ENCODE peak calls at places on chromosome 7, in ten cellular contexts. One of them, this sample, is unnamed. For H3K4me1, the result is how much of the 10 kb centered on the place peaks cover.

GRCh38 chr7:75772081-75773077 is at the start of gene CCL26:
- DNase-seq in heart left ventricle: peak
- DNase-seq in uterus: peak
- DNase-seq in neuronal stem cell: no peak
- DNase-seq in sigmoid colon: peak
- DNase-seq in cardiac muscle cell: peak
- DNase-seq in adrenal gland: no peak
- DNase-seq in left ventricle myocardium inferior: peak
- DNase-seq in kidney: peak
- DNase-seq in A673: no peak
- DNase-seq in this sample: no peak

GRCh38 chr7:135801045-135801693 is 52.6 kb upstream of the FAM180A start:
- DNase-seq in heart left ventricle: no peak
- DNase-seq in uterus: no peak
- DNase-seq in neuronal stem cell: peak
- DNase-seq in sigmoid colon: no peak
- DNase-seq in cardiac muscle cell: peak
- DNase-seq in adrenal gland: peak
- DNase-seq in left ventricle myocardium inferior: no peak
- DNase-seq in kidney: no peak
- DNase-seq in A673: peak
- DNase-seq in this sample: no peak

GRCh38 chr7:2661096-2661449 is 26.9 kb upstream of the AMZ1 start:
- DNase-seq in heart left ventricle: no peak
- DNase-seq in uterus: no peak
- DNase-seq in neuronal stem cell: no peak
- DNase-seq in sigmoid colon: no peak
- DNase-seq in cardiac muscle cell: no peak
- DNase-seq in adrenal gland: no peak
- DNase-seq in left ventricle myocardium inferior: no peak
- DNase-seq in kidney: peak
- DNase-seq in A673: no peak
- DNase-seq in this sample: no peak

GRCh38 chr7:153324094-153324493 is 564.5 kb downstream of the ACTR3B start:
- DNase-seq in heart left ventricle: no peak
- DNase-seq in uterus: no peak
- DNase-seq in neuronal stem cell: no peak
- DNase-seq in sigmoid colon: no peak
- DNase-seq in cardiac muscle cell: no peak
- DNase-seq in adrenal gland: no peak
- DNase-seq in left ventricle myocardium inferior: no peak
- DNase-seq in kidney: no peak
- DNase-seq in A673: no peak
- DNase-seq in this sample: no peak

GRCh38 chr7:110507832-110508231 is 583.1 kb upstream of the LRRN3 start:
- DNase-seq in heart left ventricle: no peak
- DNase-seq in uterus: no peak
- DNase-seq in neuronal stem cell: no peak
- DNase-seq in sigmoid colon: no peak
- DNase-seq in cardiac muscle cell: no peak
- DNase-seq in adrenal gland: no peak
- DNase-seq in left ventricle myocardium inferior: no peak
- DNase-seq in kidney: no peak
- DNase-seq in A673: no peak
- DNase-seq in this sample: no peak

GRCh38 chr7:158015403-158016116 is 572.1 kb downstream of the PTPRN2 start:
- DNase-seq in heart left ventricle: no peak
- DNase-seq in uterus: no peak
- DNase-seq in neuronal stem cell: no peak
- DNase-seq in sigmoid colon: no peak
- DNase-seq in cardiac muscle cell: no peak
- DNase-seq in adrenal gland: no peak
- DNase-seq in left ventricle myocardium inferior: no peak
- DNase-seq in kidney: no peak
- DNase-seq in A673: no peak
- DNase-seq in this sample: no peak

GRCh38 chr7:14858410-14858809 is 44.1 kb downstream of the DGKB start:
- DNase-seq in heart left ventricle: no peak
- DNase-seq in uterus: no peak
- DNase-seq in neuronal stem cell: no peak
- DNase-seq in sigmoid colon: no peak
- DNase-seq in cardiac muscle cell: no peak
- DNase-seq in adrenal gland: no peak
- DNase-seq in left ventricle myocardium inferior: no peak
- DNase-seq in kidney: no peak
- DNase-seq in A673: no peak
- DNase-seq in this sample: no peak

GRCh38 chr7:78493383-78493782 is 694.8 kb downstream of the PHTF2 start:
- DNase-seq in heart left ventricle: no peak
- DNase-seq in uterus: no peak
- DNase-seq in neuronal stem cell: no peak
- DNase-seq in sigmoid colon: no peak
- DNase-seq in cardiac muscle cell: no peak
- DNase-seq in adrenal gland: no peak
- DNase-seq in left ventricle myocardium inferior: no peak
- DNase-seq in kidney: no peak
- DNase-seq in A673: no peak
- DNase-seq in this sample: no peak

DNA sequence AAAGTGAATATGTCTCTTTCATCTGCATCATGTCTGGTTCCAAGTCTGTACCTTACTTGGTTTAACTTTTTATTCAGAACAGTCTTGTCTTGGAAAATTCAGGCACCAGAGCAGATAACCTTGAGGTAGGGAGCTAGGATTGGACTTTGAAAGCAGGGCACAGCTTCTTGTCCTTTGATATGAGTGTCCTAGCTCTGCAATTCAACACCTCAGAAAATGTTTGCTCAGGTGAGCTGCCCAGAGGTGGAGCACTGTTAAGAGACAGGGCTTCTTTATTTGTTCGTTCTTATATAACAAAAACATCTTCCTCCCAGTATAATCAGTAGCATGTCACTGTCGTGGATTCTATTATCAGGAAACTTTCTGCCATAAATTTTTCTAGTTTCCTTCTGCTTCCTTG is 118.3 kb downstream of the LRRC4 start:
- DNase-seq in heart left ventricle: no peak
- DNase-seq in uterus: no peak
- DNase-seq in neuronal stem cell: no peak
- DNase-seq in sigmoid colon: no peak
- DNase-seq in cardiac muscle cell: no peak
- DNase-seq in adrenal gland: no peak
- DNase-seq in left ventricle myocardium inferior: no peak
- DNase-seq in kidney: no peak
- DNase-seq in A673: no peak
- DNase-seq in this sample: no peak
- H3K4me1 ChIP-seq in heart left ventricle: under half
- H3K4me1 ChIP-seq in uterus: under half
- H3K4me1 ChIP-seq in neuronal stem cell: under half
- H3K4me1 ChIP-seq in sigmoid colon: under half
- H3K4me1 ChIP-seq in cardiac muscle cell: under half
- H3K4me1 ChIP-seq in adrenal gland: under half
- H3K4me1 ChIP-seq in left ventricle myocardium inferior: under half
- H3K4me1 ChIP-seq in kidney: under half
- H3K4me1 ChIP-seq in A673: under half
- H3K4me1 ChIP-seq in this sample: under half

GRCh38 chr7:28799619-28800018 is 158.5 kb downstream of the TRIL start:
- DNase-seq in heart left ventricle: no peak
- DNase-seq in uterus: no peak
- DNase-seq in neuronal stem cell: no peak
- DNase-seq in sigmoid colon: no peak
- DNase-seq in cardiac muscle cell: no peak
- DNase-seq in adrenal gland: no peak
- DNase-seq in left ventricle myocardium inferior: no peak
- DNase-seq in kidney: no peak
- DNase-seq in A673: no peak
- DNase-seq in this sample: no peak

GRCh38 chr7:28804157-28804556 is 154.0 kb downstream of the TRIL start:
- DNase-seq in heart left ventricle: no peak
- DNase-seq in uterus: no peak
- DNase-seq in neuronal stem cell: no peak
- DNase-seq in sigmoid colon: no peak
- DNase-seq in cardiac muscle cell: no peak
- DNase-seq in adrenal gland: no peak
- DNase-seq in left ventricle myocardium inferior: no peak
- DNase-seq in kidney: peak
- DNase-seq in A673: no peak
- DNase-seq in this sample: no peak

GRCh38 chr7:28802450-28802849 is 155.7 kb downstream of the TRIL start:
- DNase-seq in heart left ventricle: no peak
- DNase-seq in uterus: no peak
- DNase-seq in neuronal stem cell: no peak
- DNase-seq in sigmoid colon: no peak
- DNase-seq in cardiac muscle cell: no peak
- DNase-seq in adrenal gland: no peak
- DNase-seq in left ventricle myocardium inferior: no peak
- DNase-seq in kidney: no peak
- DNase-seq in A673: peak
- DNase-seq in this sample: no peak

GRCh38 chr7:28798233-28798632 is 159.9 kb downstream of the TRIL start:
- DNase-seq in heart left ventricle: no peak
- DNase-seq in uterus: no peak
- DNase-seq in neuronal stem cell: no peak
- DNase-seq in sigmoid colon: no peak
- DNase-seq in cardiac muscle cell: no peak
- DNase-seq in adrenal gland: no peak
- DNase-seq in left ventricle myocardium inferior: no peak
- DNase-seq in kidney: no peak
- DNase-seq in A673: no peak
- DNase-seq in this sample: no peak

DNA sequence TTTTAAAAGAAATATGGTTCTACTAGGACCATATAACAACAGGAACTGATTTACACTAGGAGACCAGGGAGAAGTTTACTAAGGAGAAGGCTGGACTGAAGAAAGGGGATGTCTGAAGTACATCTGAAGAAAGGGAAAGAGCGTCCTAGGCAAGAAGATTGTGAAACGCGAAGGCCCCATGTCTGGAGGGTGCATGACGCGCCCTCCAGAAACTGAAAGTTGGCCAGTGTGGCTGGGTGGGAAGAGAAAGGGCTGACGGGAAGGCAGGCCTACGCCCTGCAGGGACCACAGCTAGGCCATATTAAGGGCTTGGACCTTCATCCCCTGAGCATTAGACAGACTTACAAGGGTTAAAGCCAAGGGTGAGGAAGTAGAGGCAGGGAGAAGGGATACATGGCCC is 158.0 kb downstream of the TRIL start:
- DNase-seq in heart left ventricle: peak
- DNase-seq in uterus: no peak
- DNase-seq in neuronal stem cell: no peak
- DNase-seq in sigmoid colon: peak
- DNase-seq in cardiac muscle cell: no peak
- DNase-seq in adrenal gland: no peak
- DNase-seq in left ventricle myocardium inferior: peak
- DNase-seq in kidney: no peak
- DNase-seq in A673: no peak
- DNase-seq in this sample: no peak
- H3K4me1 ChIP-seq in heart left ventricle: under half
- H3K4me1 ChIP-seq in uterus: under half
- H3K4me1 ChIP-seq in neuronal stem cell: under half
- H3K4me1 ChIP-seq in sigmoid colon: under half
- H3K4me1 ChIP-seq in cardiac muscle cell: under half
- H3K4me1 ChIP-seq in adrenal gland: under half
- H3K4me1 ChIP-seq in left ventricle myocardium inferior: under half
- H3K4me1 ChIP-seq in kidney: under half
- H3K4me1 ChIP-seq in A673: under half
- H3K4me1 ChIP-seq in this sample: under half

GRCh38 chr7:99171731-99172130 is 27.8 kb upstream of the SMURF1 start:
- DNase-seq in heart left ventricle: no peak
- DNase-seq in uterus: no peak
- DNase-seq in neuronal stem cell: no peak
- DNase-seq in sigmoid colon: no peak
- DNase-seq in cardiac muscle cell: no peak
- DNase-seq in adrenal gland: no peak
- DNase-seq in left ventricle myocardium inferior: no peak
- DNase-seq in kidney: no peak
- DNase-seq in A673: no peak
- DNase-seq in this sample: no peak

GRCh38 chr7:99170730-99171074 is 26.8 kb upstream of the SMURF1 start:
- DNase-seq in heart left ventricle: no peak
- DNase-seq in uterus: no peak
- DNase-seq in neuronal stem cell: no peak
- DNase-seq in sigmoid colon: no peak
- DNase-seq in cardiac muscle cell: no peak
- DNase-seq in adrenal gland: no peak
- DNase-seq in left ventricle myocardium inferior: no peak
- DNase-seq in kidney: no peak
- DNase-seq in A673: no peak
- DNase-seq in this sample: no peak

GRCh38 chr7:99170065-99170729 is 26.3 kb upstream of the SMURF1 start:
- DNase-seq in heart left ventricle: no peak
- DNase-seq in uterus: no peak
- DNase-seq in neuronal stem cell: no peak
- DNase-seq in sigmoid colon: no peak
- DNase-seq in cardiac muscle cell: no peak
- DNase-seq in adrenal gland: no peak
- DNase-seq in left ventricle myocardium inferior: no peak
- DNase-seq in kidney: no peak
- DNase-seq in A673: no peak
- DNase-seq in this sample: no peak

GRCh38 chr7:99165816-99166215 is 21.9 kb upstream of the SMURF1 start:
- DNase-seq in heart left ventricle: no peak
- DNase-seq in uterus: no peak
- DNase-seq in neuronal stem cell: no peak
- DNase-seq in sigmoid colon: no peak
- DNase-seq in cardiac muscle cell: no peak
- DNase-seq in adrenal gland: no peak
- DNase-seq in left ventricle myocardium inferior: no peak
- DNase-seq in kidney: no peak
- DNase-seq in A673: no peak
- DNase-seq in this sample: no peak

DNA sequence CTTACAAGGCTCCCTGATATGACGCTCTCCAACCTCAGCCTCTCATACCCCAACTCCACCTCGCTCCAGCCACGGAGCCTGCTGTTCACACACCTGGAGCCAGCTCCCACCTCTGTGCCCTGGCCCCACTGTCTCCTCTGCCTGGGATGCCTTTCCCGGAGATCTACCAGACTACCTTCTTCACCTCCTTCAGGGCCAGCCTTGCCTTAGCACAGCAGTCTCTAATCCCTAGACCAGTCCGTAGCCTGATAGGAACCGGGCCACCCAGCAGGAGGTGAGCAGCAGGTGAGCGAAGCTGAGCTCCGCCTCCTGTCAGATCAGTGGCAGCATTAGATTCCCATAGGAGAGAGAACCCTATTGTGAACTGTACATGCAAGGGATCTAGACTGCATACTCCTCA is 23.2 kb upstream of the SMURF1 start:
- DNase-seq in heart left ventricle: no peak
- DNase-seq in uterus: no peak
- DNase-seq in neuronal stem cell: no peak
- DNase-seq in sigmoid colon: no peak
- DNase-seq in cardiac muscle cell: no peak
- DNase-seq in adrenal gland: no peak
- DNase-seq in left ventricle myocardium inferior: no peak
- DNase-seq in kidney: no peak
- DNase-seq in A673: no peak
- DNase-seq in this sample: no peak
- H3K4me1 ChIP-seq in heart left ventricle: under half
- H3K4me1 ChIP-seq in uterus: under half
- H3K4me1 ChIP-seq in neuronal stem cell: under half
- H3K4me1 ChIP-seq in sigmoid colon: under half
- H3K4me1 ChIP-seq in cardiac muscle cell: under half
- H3K4me1 ChIP-seq in adrenal gland: under half
- H3K4me1 ChIP-seq in left ventricle myocardium inferior: under half
- H3K4me1 ChIP-seq in kidney: under half
- H3K4me1 ChIP-seq in A673: under half
- H3K4me1 ChIP-seq in this sample: under half

DNA sequence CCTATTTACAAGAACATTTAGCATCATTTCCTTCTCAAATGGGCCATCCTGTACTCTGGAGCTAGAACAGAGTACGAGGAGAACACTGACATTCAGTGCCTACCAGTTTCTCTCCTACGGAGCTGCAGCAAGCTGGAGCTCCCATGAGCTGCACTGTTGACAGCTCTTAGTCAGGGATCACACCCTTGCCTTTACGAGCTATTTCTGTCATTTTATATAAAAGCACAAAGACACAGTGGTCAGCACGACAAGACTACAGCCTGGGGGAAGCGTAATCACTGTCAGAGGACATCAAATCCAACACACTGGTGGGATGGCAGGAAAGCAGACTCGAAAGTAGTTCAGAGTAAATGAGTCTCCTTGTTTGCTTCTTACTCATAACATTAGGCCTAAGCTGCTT is 2.7 kb downstream of the CDCA7L start:
- DNase-seq in heart left ventricle: no peak
- DNase-seq in uterus: no peak
- DNase-seq in neuronal stem cell: no peak
- DNase-seq in sigmoid colon: no peak
- DNase-seq in cardiac muscle cell: no peak
- DNase-seq in adrenal gland: no peak
- DNase-seq in left ventricle myocardium inferior: no peak
- DNase-seq in kidney: no peak
- DNase-seq in A673: no peak
- DNase-seq in this sample: no peak
- H3K4me1 ChIP-seq in heart left ventricle: under half
- H3K4me1 ChIP-seq in uterus: under half
- H3K4me1 ChIP-seq in neuronal stem cell: under half
- H3K4me1 ChIP-seq in sigmoid colon: under half
- H3K4me1 ChIP-seq in cardiac muscle cell: under half
- H3K4me1 ChIP-seq in adrenal gland: under half
- H3K4me1 ChIP-seq in left ventricle myocardium inferior: half or more
- H3K4me1 ChIP-seq in kidney: under half
- H3K4me1 ChIP-seq in A673: under half
- H3K4me1 ChIP-seq in this sample: under half

This sample was measured in thoracic aorta.